ENCODE peak calls at places on chromosomes 6 and 20, in nine cellular contexts. P is SK-N-SH, N is H1, L is upper lobe of left lung, K is transverse colon, W is stomach, F is GM12878, E is breast epithelium, Q is HCT116. A is an unnamed sample. For H3K4me1, the result is how much of the 10 kb centered on the place peaks cover.

GRCh38 chr20:25076731-25077609 is 5.0 kb downstream of the VSX1 start:
- DNase-seq in P (peak), N (no peak), L (no peak), K (peak), W (peak), F (no peak), E (no peak), Q (peak), A (no peak)

GRCh38 chr6:146041282-146041681 is 12.4 kb downstream of the GRM1 start:
- DNase-seq in P (no peak), N (peak), L (no peak), K (no peak), W (no peak), F (no peak), E (no peak), Q (peak), A (no peak)

GRCh38 chr20:37316116-37316774 is 26.8 kb downstream of the MANBAL start:
- DNase-seq in P (no peak), N (no peak), L (peak), K (peak), W (peak), F (no peak), E (no peak), Q (no peak), A (no peak)

GRCh38 chr6:101986476-101986875 is 593.0 kb downstream of the GRIK2 start:
- DNase-seq in P (no peak), N (no peak), L (no peak), K (no peak), W (no peak), F (peak), E (no peak), Q (no peak), A (no peak)

GRCh38 chr20:60172306-60172984 is 214.2 kb downstream of the CDH26 start:
- DNase-seq in P (no peak), N (no peak), L (no peak), K (no peak), W (no peak), F (no peak), E (no peak), Q (no peak), A (no peak)

GRCh38 chr6:52829046-52829817 is 11.4 kb downstream of the GSTA5 start:
- DNase-seq in P (no peak), N (no peak), L (no peak), K (no peak), W (no peak), F (no peak), E (no peak), Q (no peak), A (no peak)

GRCh38 chr6:33071579-33071978 is 1.9 kb downstream of the HLA-DPA1 start:
- DNase-seq in P (no peak), N (no peak), L (no peak), K (no peak), W (no peak), F (no peak), E (no peak), Q (no peak), A (no peak)

GRCh38 chr20:59939052-59939878 is 840 bp downstream of the PPP1R3D start:
- DNase-seq in P (no peak), N (peak), L (peak), K (no peak), W (no peak), F (no peak), E (no peak), Q (no peak), A (peak)

GRCh38 chr20:33008336-33009213 is 1.1 kb downstream of the BPIFB2 start:
- DNase-seq in P (no peak), N (no peak), L (no peak), K (no peak), W (no peak), F (no peak), E (no peak), Q (no peak), A (no peak)

GRCh38 chr6:168507730-168508129 is 66.7 kb downstream of the SMOC2 start:
- DNase-seq in P (no peak), N (no peak), L (no peak), K (no peak), W (no peak), F (no peak), E (no peak), Q (no peak), A (no peak)

GRCh38 chr20:23164176-23164601 is 78.1 kb upstream of the CD93 start:
- DNase-seq in P (no peak), N (peak), L (no peak), K (peak), W (peak), F (no peak), E (no peak), Q (no peak), A (peak)

GRCh38 chr20:38228436-38228835 is 32.1 kb downstream of the KIAA1755 start:
- DNase-seq in P (no peak), N (no peak), L (no peak), K (no peak), W (no peak), F (no peak), E (no peak), Q (no peak), A (no peak)

GRCh38 chr20:15113374-15113773 is 776.0 kb upstream of the FLRT3 start:
- DNase-seq in P (no peak), N (no peak), L (no peak), K (no peak), W (no peak), F (no peak), E (no peak), Q (no peak), A (no peak)

GRCh38 chr20:64112691-64113443 is 5.5 kb upstream of the NPBWR2 start:
- DNase-seq in P (peak), N (peak), L (peak), K (peak), W (peak), F (no peak), E (peak), Q (no peak), A (peak)

GRCh38 chr6:3603443-3604130 is 146.7 kb upstream of the SLC22A23 start:
- DNase-seq in P (no peak), N (no peak), L (no peak), K (no peak), W (no peak), F (no peak), E (no peak), Q (no peak), A (no peak)

GRCh38 chr20:17699931-17700351 is at the start of gene BANF2:
- DNase-seq in P (no peak), N (no peak), L (no peak), K (peak), W (no peak), F (no peak), E (no peak), Q (no peak), A (no peak)

GRCh38 chr20:13113731-13114130 is 105.0 kb downstream of the SPTLC3 start:
- DNase-seq in P (no peak), N (no peak), L (no peak), K (no peak), W (no peak), F (no peak), E (no peak), Q (no peak), A (no peak)

GRCh38 chr6:136752554-136752953 is 39.7 kb downstream of the MAP3K5 start:
- DNase-seq in P (no peak), N (no peak), L (peak), K (peak), W (no peak), F (no peak), E (no peak), Q (no peak), A (no peak)

GRCh38 chr6:163416380-163416629 is 1.8 kb downstream of the QKI start:
- DNase-seq in P (no peak), N (no peak), L (no peak), K (no peak), W (no peak), F (no peak), E (no peak), Q (no peak), A (no peak)

GRCh38 chr6:121437861-121438651 is 2.6 kb downstream of the GJA1 start:
- DNase-seq in P (no peak), N (no peak), L (peak), K (no peak), W (no peak), F (no peak), E (no peak), Q (no peak), A (no peak)

GRCh38 chr6:132684998-132685397 is 26.0 kb upstream of the TAAR1 start:
- DNase-seq in P (no peak), N (no peak), L (no peak), K (no peak), W (no peak), F (no peak), E (no peak), Q (no peak), A (no peak)

GRCh38 chr20:38642498-38642897 is 40.9 kb downstream of the ARHGAP40 start:
- DNase-seq in P (no peak), N (no peak), L (no peak), K (no peak), W (no peak), F (no peak), E (no peak), Q (no peak), A (no peak)

GRCh38 chr6:121216928-121217327 is 117.4 kb downstream of the TBC1D32 start:
- DNase-seq in P (no peak), N (no peak), L (no peak), K (no peak), W (no peak), F (no peak), E (no peak), Q (no peak), A (no peak)

GRCh38 chr6:147750420-147750819 is 241.9 kb downstream of the SAMD5 start:
- DNase-seq in P (no peak), N (no peak), L (no peak), K (no peak), W (no peak), F (no peak), E (no peak), Q (no peak), A (no peak)

DNA sequence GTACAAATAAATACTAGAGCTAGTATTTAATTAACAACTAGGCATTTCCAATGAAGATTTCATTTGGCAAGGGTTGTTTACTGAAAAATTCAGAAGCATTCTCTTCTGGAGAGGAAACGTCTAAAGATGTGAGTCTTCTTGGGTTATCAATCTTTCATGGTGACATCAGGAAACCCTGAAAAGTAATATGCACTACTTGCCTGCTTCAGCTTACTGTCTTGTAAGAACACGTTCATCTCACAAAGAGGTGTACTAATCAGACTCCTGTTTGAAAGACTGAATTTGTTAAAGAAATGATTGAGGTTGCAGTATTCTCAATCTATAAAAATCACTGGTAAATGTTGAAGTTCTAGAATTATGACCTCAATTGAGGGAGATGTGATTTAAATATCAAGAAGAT is 16.9 kb downstream of the PLEKHG1 start:
- DNase-seq in P (no peak), N (no peak), L (no peak), K (no peak), W (no peak), F (no peak), E (no peak), Q (no peak), A (no peak)
- TF ChIP-seq POLR2AphosphoS5 in P (no peak), N (no peak), L (no peak), K (no peak), W (no peak), F (no peak), E (no peak), Q (no peak), A (no peak)

GRCh38 chr20:57481281-57481711 is 43.6 kb downstream of the CTCFL start:
- DNase-seq in P (no peak), N (no peak), L (no peak), K (no peak), W (no peak), F (no peak), E (peak), Q (no peak), A (no peak)

GRCh38 chr20:57482796-57483195 is 42.1 kb downstream of the CTCFL start:
- DNase-seq in P (no peak), N (no peak), L (no peak), K (no peak), W (no peak), F (no peak), E (peak), Q (no peak), A (no peak)

GRCh38 chr20:57482148-57482547 is 42.8 kb downstream of the CTCFL start:
- DNase-seq in P (no peak), N (no peak), L (no peak), K (no peak), W (no peak), F (no peak), E (peak), Q (no peak), A (no peak)

GRCh38 chr20:57479196-57479595 is 45.7 kb downstream of the CTCFL start:
- DNase-seq in P (no peak), N (no peak), L (no peak), K (no peak), W (no peak), F (no peak), E (peak), Q (no peak), A (peak)

GRCh38 chr20:57480444-57481152 is 44.3 kb downstream of the CTCFL start:
- DNase-seq in P (no peak), N (no peak), L (no peak), K (no peak), W (no peak), F (peak), E (peak), Q (no peak), A (peak)
- H3K4me1 ChIP-seq in P (under half), N (under half), L (under half), K (under half), W (under half), F (half or more), E (under half), Q (under half), A (under half)

DNA sequence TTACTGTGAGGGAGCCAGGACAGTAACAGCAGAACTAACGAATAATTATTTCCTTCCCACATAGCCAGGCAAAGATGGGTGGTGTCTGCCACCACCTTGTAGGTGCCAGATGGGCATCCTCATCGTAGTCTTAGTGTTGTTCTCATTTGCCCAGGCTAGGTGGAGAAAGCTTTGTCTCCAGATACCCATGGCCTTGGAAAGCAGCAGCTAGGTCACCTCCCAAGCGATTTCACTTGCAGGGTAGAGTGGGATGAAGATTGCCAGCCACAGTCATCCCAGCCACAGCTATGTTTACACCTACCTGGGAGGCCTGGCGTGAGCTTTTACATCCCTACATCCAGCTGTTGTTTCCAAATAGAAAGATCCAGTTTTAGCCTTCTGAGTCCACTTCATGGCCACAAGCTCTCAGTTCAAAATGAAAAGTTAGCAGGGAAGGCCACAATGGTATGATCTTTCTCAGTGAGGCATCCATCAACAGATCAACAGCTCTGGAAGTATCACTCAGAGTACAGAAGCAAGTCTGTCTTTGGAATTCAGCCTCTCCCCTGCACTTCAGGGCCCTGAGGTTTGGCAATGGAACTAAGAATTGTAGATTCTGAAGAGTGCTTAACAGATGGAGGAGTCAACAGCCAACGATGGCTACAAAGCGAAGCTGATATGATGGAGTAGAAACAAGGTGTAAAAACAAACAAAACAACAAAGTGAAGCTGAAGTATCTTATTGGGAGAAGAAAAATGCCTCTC is 11.0 kb upstream of the SNRPC start:
- DNase-seq in P (no peak), N (no peak), L (peak), K (no peak), W (no peak), F (no peak), E (no peak), Q (no peak), A (no peak)
- H3K27ac ChIP-seq in P (no peak), N (no peak), L (peak), K (peak), W (peak), F (no peak), E (peak), Q (no peak), A (no peak)

DNA sequence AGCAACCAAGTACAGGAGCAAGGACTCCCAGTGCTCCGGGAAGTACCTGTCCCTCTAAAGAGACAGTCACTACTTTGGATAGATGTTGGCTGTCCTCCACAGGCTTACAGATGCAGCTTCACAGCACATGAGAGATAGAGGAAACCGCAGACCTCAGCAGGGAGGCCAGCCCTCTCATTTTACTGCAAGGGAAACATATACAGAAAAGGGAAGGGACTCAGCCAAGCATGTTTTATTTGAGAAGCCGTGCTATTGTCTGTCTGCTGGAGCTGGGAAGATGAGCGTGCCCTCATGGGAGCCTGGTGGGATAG is 658.1 kb downstream of the PTPRT start:
- DNase-seq in P (no peak), N (no peak), L (no peak), K (no peak), W (no peak), F (no peak), E (no peak), Q (no peak), A (no peak)
- TF ChIP-seq POLR2AphosphoS5 in P (no peak), N (no peak), L (no peak), K (no peak), W (no peak), F (no peak), E (no peak), Q (no peak), A (no peak)

GRCh38 chr6:149061933-149062332 is 255.6 kb upstream of the TAB2 start:
- DNase-seq in P (no peak), N (no peak), L (no peak), K (no peak), W (no peak), F (no peak), E (no peak), Q (no peak), A (no peak)
- H3K4me1 ChIP-seq in P (under half), N (under half), L (under half), K (half or more), W (under half), F (under half), E (under half), Q (under half), A (under half)

GRCh38 chr6:135503703-135504475 is 6.3 kb upstream of the AHI1 start:
- DNase-seq in P (peak), N (no peak), L (no peak), K (no peak), W (no peak), F (no peak), E (no peak), Q (no peak), A (no peak)

GRCh38 chr6:135497412-135498177 is at the start of gene AHI1:
- DNase-seq in P (peak), N (peak), L (peak), K (peak), W (peak), F (peak), E (peak), Q (peak), A (peak)

GRCh38 chr6:135496805-135497411 is 632 bp downstream of the AHI1 start:
- DNase-seq in P (no peak), N (no peak), L (no peak), K (no peak), W (no peak), F (no peak), E (no peak), Q (no peak), A (no peak)

GRCh38 chr6:135498178-135498841 is 770 bp upstream of the AHI1 start:
- DNase-seq in P (peak), N (no peak), L (peak), K (peak), W (peak), F (no peak), E (peak), Q (peak), A (peak)

DNA sequence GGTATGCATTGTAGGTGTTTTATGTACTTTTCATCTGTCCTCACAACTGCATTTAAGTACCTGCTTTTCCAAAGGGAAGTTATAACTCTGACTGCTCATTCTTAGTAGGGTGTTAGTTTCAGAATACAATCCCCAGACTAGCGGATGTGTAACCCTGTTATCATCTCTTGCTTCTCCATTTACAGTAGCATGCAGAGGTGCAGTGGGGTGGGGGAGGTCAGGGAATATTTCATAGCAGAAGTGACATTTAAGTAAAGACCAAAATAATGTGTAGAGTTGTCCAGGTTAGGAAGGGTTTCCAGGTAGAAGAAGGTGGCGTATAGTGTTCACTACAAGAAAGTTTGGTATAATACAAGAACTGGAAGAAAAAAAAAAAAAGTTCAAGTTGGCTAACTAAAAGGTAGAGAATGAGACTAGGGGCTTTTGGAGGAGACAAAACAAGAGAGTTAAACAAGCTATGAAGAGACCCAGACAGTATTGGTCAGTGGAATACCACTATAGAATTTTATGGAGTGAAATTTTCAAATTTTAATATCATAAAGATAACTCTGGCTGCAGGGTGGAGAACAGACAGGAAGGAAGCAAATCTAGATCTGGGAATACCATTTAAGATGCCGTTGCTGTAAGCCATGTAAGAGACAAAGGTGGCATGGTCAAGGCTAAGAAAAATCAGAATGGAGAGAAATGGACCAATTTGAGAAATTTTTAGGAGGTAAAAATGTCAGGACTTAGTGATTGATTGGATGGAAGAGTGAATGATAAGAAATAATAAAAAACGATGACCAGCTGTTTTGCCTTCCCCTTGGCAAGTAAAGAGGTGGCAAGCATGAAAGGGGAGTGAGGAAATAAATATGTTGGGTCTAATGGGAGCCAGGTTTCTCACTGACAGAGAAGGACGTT is 2.2 kb upstream of the AHI1 start:
- DNase-seq in P (no peak), N (no peak), L (no peak), K (no peak), W (no peak), F (no peak), E (no peak), Q (no peak), A (no peak)
- H3K27ac ChIP-seq in P (peak), N (no peak), L (no peak), K (peak), W (no peak), F (no peak), E (peak), Q (no peak), A (peak)

DNA sequence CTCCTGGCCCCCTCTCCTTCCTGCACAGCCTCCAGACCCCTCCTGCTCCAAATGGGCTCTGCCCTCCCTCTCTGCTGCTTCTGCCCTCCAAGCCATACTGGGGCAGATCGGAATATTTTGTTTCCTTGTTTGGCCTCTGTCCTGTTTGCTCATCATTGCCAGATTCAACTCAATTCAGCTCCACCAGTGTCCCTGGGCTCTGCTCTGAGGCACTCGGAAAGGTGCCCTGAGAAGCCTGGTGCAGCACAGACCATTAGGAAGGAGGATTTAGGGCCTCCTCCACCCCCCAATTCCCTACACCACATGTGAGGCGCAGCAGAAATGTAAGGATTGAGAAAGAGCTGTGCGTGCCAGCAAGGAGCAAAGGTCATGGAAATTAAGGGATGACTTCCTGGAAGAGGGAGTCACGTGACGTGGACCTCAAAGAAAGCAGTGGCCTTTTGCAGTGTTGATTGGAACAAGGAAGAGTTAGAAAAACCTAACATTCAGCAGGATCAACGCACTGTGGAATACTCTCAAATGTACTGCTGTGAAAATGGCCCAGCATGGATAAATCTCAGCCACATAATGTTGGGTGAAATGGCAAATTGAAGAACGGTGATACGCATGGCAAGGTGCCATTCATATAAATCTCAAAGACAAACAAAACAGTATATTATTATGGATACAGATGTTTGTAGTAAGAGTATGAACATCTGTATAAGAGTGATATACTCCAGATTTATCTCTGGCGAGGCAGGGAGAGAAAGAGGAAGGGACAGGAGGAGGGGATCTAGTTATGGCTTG is 229.5 kb upstream of the RNF24 start:
- DNase-seq in P (no peak), N (no peak), L (no peak), K (peak), W (peak), F (no peak), E (no peak), Q (no peak), A (no peak)
- TF ChIP-seq POLR2AphosphoS5 in P (no peak), N (no peak), L (peak), K (no peak), W (no peak), F (no peak), E (no peak), Q (no peak), A (no peak)

A was measured in sigmoid colon.